ENCODE peak calls at places on chromosome 20, in five cellular contexts. D is NB4, A is IMR-90, N is transverse colon, B is right lobe of liver. S is an unnamed sample.

GRCh38 chr20:57264151-57264792 is 2.2 kb downstream of the BMP7 start:
- DNase-seq in A (no peak), D (no peak), N (no peak), B (no peak), S (no peak)

GRCh38 chr20:62768234-62768814 is 27.9 kb upstream of the MRGBP start:
- DNase-seq in D (no peak), N (no peak), A (no peak), B (peak; percentile 52), S (peak; percentile 72)

GRCh38 chr20:52226370-52226769 is 34.8 kb upstream of the ZFP64 start:
- DNase-seq in B (no peak), N (no peak), A (no peak), D (no peak), S (no peak)

GRCh38 chr20:17364681-17365080 is 137.8 kb downstream of the PCSK2 start:
- DNase-seq in N (no peak), D (no peak), B (no peak), A (no peak), S (no peak)

GRCh38 chr20:45779011-45779915 is 12.4 kb downstream of the WFDC3 start:
- DNase-seq in B (no peak), N (peak; percentile 88), D (no peak), A (peak; percentile 100), S (no peak)

GRCh38 chr20:20204326-20204725 is 152.0 kb downstream of the CFAP61 start:
- DNase-seq in B (no peak), D (no peak), A (no peak), N (no peak), S (no peak)

GRCh38 chr20:10513091-10513490 is 78.0 kb downstream of the SLX4IP start:
- DNase-seq in A (no peak), N (no peak), D (no peak), B (no peak), S (no peak)

GRCh38 chr20:48325656-48326433 is 502.0 kb downstream of the PREX1 start:
- DNase-seq in D (no peak), B (no peak), A (no peak), N (no peak), S (no peak)

GRCh38 chr20:62426678-62427077 is 661 bp downstream of the RBBP8NL start:
- DNase-seq in B (no peak), N (no peak), A (no peak), D (no peak), S (no peak)

GRCh38 chr20:22232923-22233322 is 351.4 kb downstream of the FOXA2 start:
- DNase-seq in B (no peak), A (no peak), D (no peak), N (no peak), S (no peak)

GRCh38 chr20:47620808-47621805 is 119.4 kb downstream of the NCOA3 start:
- DNase-seq in D (peak; percentile 70), N (no peak), B (no peak), A (peak; percentile 82), S (no peak)

GRCh38 chr20:60055740-60056139 is 97.5 kb downstream of the CDH26 start:
- DNase-seq in A (no peak), B (peak; percentile 76), N (peak; percentile 41), D (peak; percentile 99), S (peak; percentile 89)

GRCh38 chr20:60095456-60095855 is 137.2 kb downstream of the CDH26 start:
- DNase-seq in A (no peak), N (no peak), B (no peak), D (peak; percentile 45), S (no peak)

GRCh38 chr20:58981564-58982364 is 708 bp downstream of the NELFCD start:
- DNase-seq in N (no peak), A (peak; percentile 6), B (no peak), D (peak; percentile 50), S (no peak)

GRCh38 chr20:41617059-41617921 is 887 bp downstream of the CHD6 start:
- DNase-seq in B (peak; percentile 65), N (peak; percentile 35), D (peak; percentile 77), A (peak; percentile 32), S (peak; percentile 88)

GRCh38 chr20:48574383-48574782 is 253.4 kb downstream of the PREX1 start:
- DNase-seq in A (no peak), D (peak; percentile 33), B (no peak), N (no peak), S (no peak)

GRCh38 chr20:25032478-25033183 is 25.3 kb downstream of the ACSS1 start:
- DNase-seq in A (no peak), N (peak; percentile 52), B (no peak), D (no peak), S (peak; percentile 63)
- TF ChIP-seq POLR2A in A (no peak), N (no peak), B (no peak), D (no peak), S (no peak)

GRCh38 chr20:36094497-36094896 is 60.0 kb upstream of the EPB41L1 start:
- DNase-seq in A (no peak), B (no peak), D (no peak), N (peak; percentile 39), S (no peak)
- H3K4me3 ChIP-seq in A (no peak overlapping the region), B (no peak overlapping the region), D (no peak overlapping the region), N (peak overlapping the region; percentile 2), S (peak overlapping the region; percentile 85)

GRCh38 chr20:33493076-33493766 is 3.3 kb downstream of the CBFA2T2 start:
- DNase-seq in D (no peak), N (no peak), B (no peak), A (no peak), S (peak; percentile 9)

GRCh38 chr20:33488201-33488600 is 1.7 kb upstream of the CBFA2T2 start:
- DNase-seq in D (no peak), N (no peak), B (no peak), A (no peak), S (peak; percentile 47)

GRCh38 chr20:33490934-33491656 is 1.2 kb downstream of the CBFA2T2 start:
- DNase-seq in B (no peak), N (no peak), A (no peak), D (no peak), S (no peak)

GRCh38 chr20:33490023-33490933 is at the start of gene CBFA2T2:
- DNase-seq in A (peak; percentile 55), N (peak; percentile 65), B (peak; percentile 77), D (no peak), S (no peak)

DNA sequence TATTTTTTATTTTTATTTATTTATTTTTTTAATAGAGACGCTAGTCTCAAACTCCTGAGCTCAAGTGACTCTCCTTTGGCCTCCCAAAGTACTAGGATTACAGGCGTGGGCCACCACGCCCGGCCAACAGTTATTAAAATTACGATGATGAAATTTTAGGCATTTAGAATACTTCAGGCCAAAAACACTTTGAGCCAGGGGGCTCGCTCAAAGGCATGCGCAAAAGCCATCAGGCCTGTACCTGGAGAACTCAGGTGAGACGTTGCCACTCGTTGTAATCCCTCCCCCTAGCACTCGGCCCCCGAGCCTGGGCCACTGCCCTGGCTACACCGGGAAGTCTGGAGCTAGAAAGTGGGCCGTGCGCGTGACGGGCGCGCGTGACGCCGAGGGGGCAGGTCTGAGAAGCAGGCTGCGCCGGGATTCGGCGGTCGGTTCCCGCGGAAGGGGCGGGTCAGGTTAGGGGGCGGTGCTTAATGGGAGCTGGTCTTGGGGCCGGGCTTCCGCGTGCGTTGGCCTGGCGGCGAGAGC is 337 bp upstream of the CBFA2T2 start:
- DNase-seq in N (peak; percentile 100), B (peak; percentile 100), D (peak; percentile 98), A (peak; percentile 95), S (peak; percentile 100)
- TF ChIP-seq POLR2A in N (peak; percentile 97), B (peak; percentile 95), D (peak; percentile 98), A (peak; percentile 94), S (peak; percentile 89)

GRCh38 chr20:4812641-4813075 is 90.9 kb downstream of the PRND start:
- DNase-seq in N (peak; percentile 56), D (peak; percentile 69), A (no peak), B (no peak), S (peak; percentile 87)

GRCh38 chr20:4813076-4813838 is 91.5 kb downstream of the PRND start:
- DNase-seq in B (peak; percentile 65), D (peak; percentile 51), A (no peak), N (peak; percentile 55), S (peak; percentile 93)

GRCh38 chr20:4813839-4814695 is 92.4 kb downstream of the PRND start:
- DNase-seq in N (peak; percentile 43), B (no peak), D (peak; percentile 94), A (no peak), S (peak; percentile 88)

GRCh38 chr20:4815618-4816017 is 93.9 kb downstream of the PRND start:
- DNase-seq in N (no peak), D (peak; percentile 63), A (no peak), B (no peak), S (no peak)

DNA sequence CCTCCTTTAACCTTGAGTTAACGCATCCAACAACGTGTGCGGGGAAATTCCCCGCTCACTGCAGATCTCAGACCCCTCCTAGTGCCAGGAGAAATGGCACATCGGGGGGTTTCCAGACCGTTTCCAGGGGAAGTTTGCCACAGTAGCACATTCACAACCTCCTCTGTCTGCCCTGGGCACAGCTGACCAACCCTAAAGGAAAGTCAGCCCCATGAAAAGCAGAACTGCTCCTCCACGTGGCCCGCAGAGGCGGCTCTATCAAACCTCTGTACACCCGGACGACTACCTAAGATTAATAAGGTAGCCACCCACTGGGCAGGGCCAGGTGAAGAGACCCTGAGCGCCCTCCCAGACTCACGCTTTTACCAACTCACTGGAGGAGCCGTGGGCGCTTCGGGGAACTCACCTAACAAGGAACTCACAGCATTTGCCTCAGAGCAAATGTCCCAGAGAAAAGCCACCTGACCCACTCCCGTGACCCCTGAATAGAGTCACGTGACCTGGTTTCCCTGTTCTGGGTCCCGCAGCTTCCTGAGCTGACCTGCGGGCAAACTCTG is 93.1 kb downstream of the PRND start:
- DNase-seq in N (peak; percentile 64), D (peak; percentile 88), A (no peak), B (peak; percentile 65), S (peak; percentile 93)
- H3K4me3 ChIP-seq in N (no peak overlapping the region), D (peak overlapping the region; percentile 66), A (no peak overlapping the region), B (no peak overlapping the region), S (peak overlapping the region; percentile 35)

DNA sequence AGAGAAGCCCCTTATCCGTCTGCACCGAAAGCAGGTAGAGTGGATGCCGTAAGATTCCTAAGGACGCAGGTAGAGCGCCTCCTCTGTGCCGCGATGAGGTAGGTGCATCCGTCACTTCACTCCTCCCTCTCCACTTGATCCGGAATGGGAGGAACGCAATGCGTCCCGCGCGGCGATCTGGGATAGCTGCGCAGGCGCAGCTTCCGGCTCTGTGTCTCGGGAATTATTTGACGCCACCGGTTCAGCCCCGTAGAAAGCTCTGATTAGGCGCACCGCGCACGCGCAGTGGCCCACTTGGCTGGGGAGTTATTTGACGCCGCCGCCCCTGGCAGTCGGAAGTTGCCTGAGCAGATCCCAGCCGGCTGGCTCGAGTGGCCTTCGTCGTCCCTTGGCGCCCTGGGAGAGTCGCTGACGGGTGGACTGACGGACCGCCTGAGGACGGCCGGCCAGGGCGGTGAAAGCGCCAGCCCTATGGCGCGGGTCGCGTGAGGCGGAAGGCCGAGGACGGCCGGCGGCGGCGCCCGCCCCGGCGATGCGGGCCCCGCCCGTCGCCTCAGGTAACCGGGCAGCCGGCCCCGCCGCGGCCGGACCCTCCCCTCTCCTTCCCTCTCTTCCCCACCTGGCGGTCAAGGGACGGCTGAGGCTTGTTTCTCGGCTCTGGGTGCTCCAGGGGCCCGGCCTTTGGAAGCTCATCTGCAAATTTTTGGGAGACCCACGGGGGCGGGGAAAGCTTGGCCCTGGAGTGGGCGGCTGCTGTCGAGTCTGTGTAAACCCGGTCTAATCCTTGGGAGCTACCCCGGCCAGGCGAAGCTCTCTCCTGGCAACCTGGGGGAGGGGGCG is at the start of gene RALGAPB:
- DNase-seq in A (peak; percentile 96), D (peak; percentile 99), N (peak; percentile 99), B (peak; percentile 99), S (peak; percentile 99)
- TF ChIP-seq POLR2A in A (peak; percentile 66), D (peak; percentile 96), N (peak; percentile 87), B (peak; percentile 54), S (no peak)

S was measured in spleen.